ENCODE peak calls at places on chromosomes 3 and 15, in nine cellular contexts. T is brain microvascular endothelial cell, V is left ventricle myocardium inferior, W is HepG2, R is endodermal cell, K is lower lobe of right lung, B is endothelial cell of umbilical vein, Z is fibroblast of lung, U is astrocyte. G is an unnamed sample.

GRCh38 chr3:124172846-124173245 is 180.9 kb upstream of the ROPN1 start:
- DNase-seq in R (no peak), W (no peak), Z (no peak), V (no peak), U (no peak), K (no peak), B (no peak), T (no peak), G (no peak)

GRCh38 chr15:37900286-37901221 is 33.9 kb upstream of the TMCO5A start:
- DNase-seq in V (no peak), U (peak; percentile 47), T (peak; percentile 56), B (peak; percentile 47), Z (peak; percentile 64), W (no peak), R (no peak), K (no peak), G (no peak)

GRCh38 chr3:63791974-63792373 is 27.1 kb upstream of the C3orf49 start:
- DNase-seq in Z (peak; percentile 54), W (no peak), T (peak; percentile 11), R (no peak), V (no peak), B (no peak), K (no peak), U (peak; percentile 39), G (no peak)

GRCh38 chr3:188972313-188972712 is 199.5 kb upstream of the TPRG1 start:
- DNase-seq in Z (no peak), B (peak; percentile 30), U (no peak), V (no peak), K (no peak), R (no peak), T (no peak), W (no peak), G (no peak)

GRCh38 chr15:58459045-58459444 is 27.3 kb downstream of the LIPC start:
- DNase-seq in T (no peak), W (no peak), K (no peak), U (no peak), Z (no peak), V (no peak), B (no peak), R (no peak), G (no peak)

GRCh38 chr3:53956591-53956990 is 64.9 kb upstream of the SELENOK start:
- DNase-seq in Z (no peak), T (no peak), K (no peak), W (no peak), U (no peak), B (no peak), V (no peak), R (no peak), G (no peak)

GRCh38 chr15:43974852-43975251 is 148.1 kb downstream of the WDR76 start:
- DNase-seq in U (peak; percentile 31), T (no peak), K (no peak), R (no peak), Z (peak; percentile 39), B (no peak), V (no peak), W (peak; percentile 57), G (no peak)

GRCh38 chr3:99958177-99958912 is 140.7 kb downstream of the CMSS1 start:
- DNase-seq in V (no peak), T (no peak), B (no peak), K (no peak), Z (no peak), R (no peak), W (no peak), U (no peak), G (no peak)

GRCh38 chr15:29933043-29933442 is 110.8 kb upstream of the TJP1 start:
- DNase-seq in K (no peak), W (no peak), R (no peak), Z (no peak), B (no peak), V (no peak), U (no peak), T (no peak), G (no peak)

DNA sequence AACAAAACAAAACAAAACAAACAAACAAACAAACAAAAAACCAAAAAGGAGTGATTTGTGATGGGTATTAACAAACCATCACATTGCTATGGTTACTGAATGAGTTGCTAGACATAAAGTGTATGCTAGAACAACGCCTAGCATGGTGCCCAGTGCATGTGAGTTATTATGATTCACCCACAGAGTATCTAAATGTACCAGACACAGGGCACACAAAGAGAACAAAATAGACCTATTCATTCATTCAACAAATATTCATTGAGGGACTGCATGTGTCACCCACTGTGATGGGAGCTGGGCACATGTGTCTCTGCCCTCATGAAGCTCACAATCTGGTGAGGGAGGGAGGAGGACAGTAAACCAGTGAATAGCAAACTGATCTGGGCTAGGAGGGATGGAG is 11.6 kb upstream of the ACAN start:
- DNase-seq in B (no peak), W (no peak), V (no peak), Z (no peak), K (no peak), T (no peak), U (no peak), R (no peak), G (no peak)
- H3K27me3 ChIP-seq in B (peaks cover 10% of the 10 kb centered on the region), W (no peaks in the 10 kb centered on the region), V (peaks cover 73% of the 10 kb centered on the region), Z (peaks cover 15% of the 10 kb centered on the region), K (peaks cover 15% of the 10 kb centered on the region), T (peaks cover 13% of the 10 kb centered on the region), U (peaks cover 19% of the 10 kb centered on the region), R (peaks cover 14% of the 10 kb centered on the region), G (peaks cover 2% of the 10 kb centered on the region)

DNA sequence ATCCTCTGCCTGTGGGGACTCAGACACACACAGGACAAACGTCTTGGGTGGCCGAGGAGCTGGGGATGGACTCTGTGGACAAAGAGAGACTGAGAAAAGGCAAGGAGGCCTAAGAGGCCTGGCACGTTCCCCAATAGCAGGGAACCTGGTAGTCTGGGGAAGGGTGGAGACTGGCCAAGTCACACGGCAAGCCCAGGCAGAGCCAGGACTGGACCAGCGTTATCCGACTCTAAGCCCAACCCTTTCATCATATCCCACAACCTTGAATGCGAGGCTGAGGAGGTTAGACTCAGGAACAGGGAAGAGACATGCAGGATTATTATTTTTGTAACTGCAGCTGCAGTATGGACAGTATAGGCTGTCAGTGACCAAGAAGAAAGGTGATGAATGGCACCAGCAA is 53.4 kb downstream of the SLC6A11 start:
- DNase-seq in U (no peak), V (no peak), Z (no peak), R (no peak), K (no peak), B (no peak), W (no peak), T (no peak), G (no peak)
- H3K27me3 ChIP-seq in U (peaks cover 3% of the 10 kb centered on the region), V (peaks cover 55% of the 10 kb centered on the region), Z (no peaks in the 10 kb centered on the region), R (peaks cover 32% of the 10 kb centered on the region), K (peaks cover 4% of the 10 kb centered on the region), B (no peaks in the 10 kb centered on the region), W (no peaks in the 10 kb centered on the region), T (no peaks in the 10 kb centered on the region), G (peaks cover 25% of the 10 kb centered on the region)

DNA sequence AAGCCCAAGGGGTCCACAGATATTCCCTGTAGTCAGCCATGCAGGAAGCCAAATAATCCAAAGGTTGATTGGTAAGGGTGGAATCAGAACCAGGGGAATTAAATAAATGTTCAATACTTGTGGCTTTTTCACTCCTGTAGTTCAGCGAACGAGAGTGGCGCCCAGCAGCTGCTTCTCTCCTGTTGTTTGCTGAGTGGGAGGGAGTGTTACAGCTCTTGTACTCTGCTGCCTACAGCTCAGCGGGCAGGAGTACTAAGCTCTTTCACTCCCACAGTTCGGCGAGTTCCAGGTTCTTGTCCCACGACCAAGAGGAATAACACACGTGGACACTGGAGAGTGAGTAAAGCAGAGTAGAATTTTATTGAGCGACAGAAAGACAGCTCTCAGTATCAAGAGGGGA is 105.9 kb downstream of the MOBP start:
- DNase-seq in V (no peak), B (no peak), R (peak; percentile 54), T (no peak), K (no peak), Z (no peak), W (no peak), U (no peak), G (no peak)
- H3K27me3 ChIP-seq in V (no peaks in the 10 kb centered on the region), B (no peaks in the 10 kb centered on the region), R (no peaks in the 10 kb centered on the region), T (no peaks in the 10 kb centered on the region), K (no peaks in the 10 kb centered on the region), Z (no peaks in the 10 kb centered on the region), W (peaks cover 2% of the 10 kb centered on the region), U (no peaks in the 10 kb centered on the region), G (no peaks in the 10 kb centered on the region)

DNA sequence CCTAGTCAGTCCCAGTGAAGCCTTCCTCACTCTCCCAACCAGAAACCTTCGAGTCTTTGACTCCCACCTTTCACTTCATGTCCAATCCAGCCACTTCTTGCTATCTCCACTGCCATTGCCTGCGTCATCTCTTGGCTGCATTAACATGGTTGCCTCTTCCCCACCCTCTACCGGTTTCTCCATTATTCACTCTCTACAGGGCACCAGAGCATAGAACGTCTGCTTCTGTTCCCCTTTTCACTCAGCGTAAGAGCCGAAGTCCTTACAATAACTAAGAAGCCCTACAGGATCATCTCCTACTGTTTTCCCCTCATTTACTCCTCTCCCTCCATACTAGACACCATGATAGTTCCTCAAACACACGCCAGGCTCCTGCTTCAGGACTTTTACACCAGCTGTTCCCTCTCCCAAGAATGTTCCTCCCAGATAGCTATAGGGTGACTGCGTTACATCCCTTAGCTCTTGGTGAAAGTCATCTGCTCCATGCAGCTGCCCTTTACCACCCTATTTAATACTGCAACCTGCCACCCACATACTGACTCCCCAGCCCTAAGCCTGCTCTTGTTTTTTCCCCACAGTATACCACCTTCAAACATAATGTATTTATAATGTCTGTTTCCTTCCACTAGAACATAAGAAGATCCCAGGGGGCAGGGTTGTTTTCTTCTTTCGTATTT is 30.9 kb downstream of the RCN2 start:
- DNase-seq in Z (no peak), R (no peak), B (no peak), W (no peak), V (no peak), T (no peak), U (no peak), K (no peak), G (no peak)
- H3K27me3 ChIP-seq in Z (peaks cover 16% of the 10 kb centered on the region), R (no peaks in the 10 kb centered on the region), B (peaks cover 13% of the 10 kb centered on the region), W (peaks cover 3% of the 10 kb centered on the region), V (no peaks in the 10 kb centered on the region), T (no peaks in the 10 kb centered on the region), U (no peaks in the 10 kb centered on the region), K (no peaks in the 10 kb centered on the region), G (no peaks in the 10 kb centered on the region)